ENCODE peak calls at places on chromosome 13, in eight cellular contexts. A is T-helper 1 cell; I is fibroblast of the conjunctiva; S is transverse colon; D is G401; R is activated naive CD8-positive, alpha-beta T cell treated with anti-CD3 and anti-CD28 coated beads, Interleukin-2, amount 10 ng/mL, durations not matched to agents 7 days and 5 days; T is posterior cingulate gyrus; B is progenitor cell of endocrine pancreas. G is an unnamed sample.

GRCh38 chr13:46595918-46596315 is 42.9 kb downstream of the LRCH1 start:
- DNase-seq in A (no peak), B (no peak), S (no peak), T (no peak), D (no peak), R (no peak), I (no peak), G (no peak)

GRCh38 chr13:37360556-37360955 is 238.0 kb downstream of the POSTN start:
- DNase-seq in A (no peak), S (no peak), I (no peak), T (no peak), R (no peak), B (no peak), D (no peak), G (no peak)

GRCh38 chr13:73168993-73169401 is 110.2 kb downstream of the KLF5 start:
- DNase-seq in S (peak; percentile 21), R (no peak), A (no peak), B (no peak), T (no peak), D (no peak), I (no peak), G (no peak)

GRCh38 chr13:88840085-88840484 is 1168.9 kb downstream of the SLITRK5 start:
- DNase-seq in B (no peak), I (no peak), R (no peak), D (no peak), A (no peak), S (no peak), T (no peak), G (no peak)

GRCh38 chr13:105665284-105665683 is 870.2 kb downstream of the EFNB2 start:
- DNase-seq in R (no peak), I (no peak), T (no peak), A (no peak), B (no peak), S (no peak), D (no peak), G (no peak)

GRCh38 chr13:80048802-80049201 is 292.1 kb downstream of the SPRY2 start:
- DNase-seq in B (no peak), D (peak; percentile 87), R (peak; percentile 39), I (peak; percentile 86), S (peak; percentile 59), A (no peak), T (peak; percentile 73), G (peak; percentile 84)

GRCh38 chr13:44436589-44437337 is 63.1 kb downstream of the SERP2 start:
- DNase-seq in S (peak; percentile 97), I (peak; percentile 89), D (peak; percentile 98), T (peak; percentile 96), B (peak; percentile 89), A (peak; percentile 32), R (peak; percentile 51), G (peak; percentile 98)

GRCh38 chr13:113814435-113814821 is 49.4 kb downstream of the GAS6 start:
- DNase-seq in B (no peak), A (no peak), S (no peak), T (no peak), R (no peak), D (no peak), I (no peak), G (no peak)

G was measured in testis.